ENCODE peak calls at places on chromosome 9, in ten cellular contexts. L, W, Z, V, G, N, X, Y, A and F are unnamed samples.

GRCh38 chr9:95381243-95381642 is 63.7 kb upstream of the FANCC start:
- DNase-seq in V (no peak), G (no peak), N (no peak), X (no peak), Z (no peak), W (no peak), A (no peak), Y (peak; percentile 48), L (no peak), F (no peak)

GRCh38 chr9:97803167-97804058 is 49.6 kb upstream of the FOXE1 start:
- DNase-seq in N (peak; percentile 85), X (no peak), A (peak; percentile 90), W (peak; percentile 86), L (peak; percentile 84), V (peak; percentile 94), G (peak; percentile 79), Y (peak; percentile 25), Z (peak; percentile 75), F (peak; percentile 77)

GRCh38 chr9:4970970-4971641 is 14.0 kb upstream of the JAK2 start:
- DNase-seq in N (no peak), W (no peak), Y (no peak), Z (no peak), A (no peak), G (no peak), V (no peak), X (peak; percentile 8), L (no peak), F (no peak)

GRCh38 chr9:79428422-79428821 is 143.3 kb upstream of the TLE4 start:
- DNase-seq in Y (no peak), X (no peak), W (no peak), N (no peak), Z (no peak), A (no peak), G (no peak), V (no peak), L (no peak), F (no peak)

GRCh38 chr9:77999231-77999631 is 32.4 kb downstream of the GNAQ start:
- DNase-seq in L (no peak), N (no peak), V (no peak), A (no peak), X (no peak), Z (no peak), G (no peak), Y (peak; percentile 35), W (no peak), F (no peak)

GRCh38 chr9:36543916-36544315 is 28.8 kb upstream of the MELK start:
- DNase-seq in W (no peak), V (no peak), L (peak; percentile 64), Y (no peak), Z (no peak), X (no peak), N (no peak), G (no peak), A (no peak), F (no peak)

GRCh38 chr9:112119225-112120045 is 55.7 kb downstream of the SUSD1 start:
- DNase-seq in Z (no peak), A (peak; percentile 65), G (no peak), W (no peak), N (peak; percentile 86), X (no peak), V (no peak), Y (peak; percentile 45), L (no peak), F (no peak)

GRCh38 chr9:133991211-133991921 is 758 bp downstream of the VAV2 start:
- DNase-seq in G (no peak), Z (peak; percentile 43), Y (no peak), X (no peak), V (peak; percentile 51), N (peak; percentile 49), W (no peak), A (no peak), L (peak; percentile 56), F (no peak)

GRCh38 chr9:71685394-71685793 is 82.9 kb downstream of the CEMIP2 start:
- DNase-seq in W (no peak), X (peak; percentile 42), V (no peak), G (no peak), Z (no peak), N (no peak), L (no peak), Y (peak; percentile 10), A (no peak), F (peak; percentile 15)

GRCh38 chr9:32928145-32928763 is 73.2 kb downstream of the APTX start:
- DNase-seq in A (no peak), Y (peak; percentile 9), Z (no peak), N (no peak), G (no peak), V (no peak), W (no peak), X (no peak), L (no peak), F (no peak)

GRCh38 chr9:125255781-125256391 is 5.7 kb upstream of the GAPVD1 start:
- DNase-seq in Y (no peak), W (no peak), G (no peak), N (no peak), A (no peak), X (no peak), V (no peak), Z (no peak), L (no peak), F (no peak)

DNA sequence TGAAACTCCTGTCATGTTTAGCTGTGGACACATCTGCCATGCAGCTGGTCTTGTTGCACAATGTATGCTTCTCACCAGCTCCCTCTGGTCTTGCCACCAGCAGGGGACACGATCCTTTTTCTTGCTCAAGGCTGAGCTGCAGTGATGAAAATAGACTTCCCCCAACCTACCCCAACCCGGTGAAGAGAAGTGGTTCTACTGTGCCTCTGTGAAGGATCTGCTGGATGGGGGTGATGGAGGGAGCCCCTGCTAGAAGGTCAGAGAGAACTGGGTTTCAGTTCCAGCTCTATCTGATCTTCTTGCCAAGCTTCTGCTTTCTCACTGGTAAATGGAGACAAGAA is 185.3 kb upstream of the KLF4 start:
- DNase-seq in Y (no peak), N (no peak), X (no peak), W (no peak), A (peak; percentile 56), Z (no peak), L (peak; percentile 53), V (peak; percentile 53), G (no peak), F (no peak)
- TF ChIP-seq CTCF in Y (no peak), N (no peak), X (no peak), W (no peak), A (no peak), Z (no peak), L (no peak), V (no peak), G (no peak), F (no peak)

GRCh38 chr9:69585571-69585970 is 86.6 kb downstream of the APBA1 start:
- DNase-seq in G (no peak), A (no peak), Y (no peak), L (no peak), V (no peak), W (no peak), X (no peak), Z (no peak), N (no peak), F (no peak)
- H3K27me3 ChIP-seq in G (peaks cover 23% of the 10 kb centered on the region), A (no peaks in the 10 kb centered on the region), Y (no peaks in the 10 kb centered on the region), L (no peaks in the 10 kb centered on the region), V (no peaks in the 10 kb centered on the region), W (no peaks in the 10 kb centered on the region), X (no peaks in the 10 kb centered on the region), Z (no peaks in the 10 kb centered on the region), N (no peaks in the 10 kb centered on the region), F (no peaks in the 10 kb centered on the region)

GRCh38 chr9:40913096-40913719 is 215.3 kb downstream of the FOXD4L6 start:
- DNase-seq in X (no peak), G (no peak), V (no peak), Y (no peak), L (no peak), W (no peak), Z (no peak), A (no peak), N (no peak), F (no peak)

GRCh38 chr9:40909821-40910220 is 218.7 kb downstream of the FOXD4L6 start:
- DNase-seq in V (no peak), G (no peak), Z (no peak), Y (no peak), X (no peak), L (no peak), N (no peak), W (peak; percentile 29), A (no peak), F (no peak)

GRCh38 chr9:40913928-40914673 is 214.4 kb downstream of the FOXD4L6 start:
- DNase-seq in Z (no peak), N (no peak), V (no peak), L (no peak), W (peak; percentile 38), G (peak; percentile 9), A (no peak), X (no peak), Y (no peak), F (no peak)

GRCh38 chr9:40914772-40915659 is 213.5 kb downstream of the FOXD4L6 start:
- DNase-seq in A (no peak), G (peak; percentile 10), Z (no peak), X (no peak), W (peak; percentile 23), Y (no peak), V (no peak), L (no peak), N (no peak), F (no peak)

DNA sequence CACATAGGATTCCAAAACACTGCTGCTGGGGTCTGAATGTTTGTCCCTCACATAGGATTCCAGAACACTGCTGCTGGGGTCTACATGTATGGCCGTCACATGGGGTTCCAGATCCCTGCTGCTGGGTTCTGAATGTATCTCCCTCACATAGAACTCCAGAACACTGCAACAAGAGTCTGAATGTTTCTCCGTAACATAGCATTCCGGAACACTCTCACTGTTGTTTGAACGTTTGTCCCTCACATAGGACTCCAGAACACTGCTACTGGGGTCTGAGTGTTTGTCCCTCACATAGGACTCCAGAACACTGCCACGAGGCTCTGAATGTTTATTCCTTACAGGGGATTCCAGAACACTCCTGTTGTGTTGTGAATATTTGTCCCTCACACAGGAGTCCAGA is 216.8 kb downstream of the FOXD4L6 start:
- DNase-seq in G (no peak), X (no peak), Y (no peak), A (no peak), N (no peak), Z (no peak), V (no peak), W (peak; percentile 21), L (no peak), F (no peak)
- H3K9me3 ChIP-seq in G (peaks cover 94% of the 10 kb centered on the region), X (peaks cover 15% of the 10 kb centered on the region), Y (peaks cover 81% of the 10 kb centered on the region), A (peaks cover 99% of the 10 kb centered on the region), N (peaks cover 16% of the 10 kb centered on the region), Z (peaks cover 100% of the 10 kb centered on the region), V (peaks cover 100% of the 10 kb centered on the region), W (peaks cover 77% of the 10 kb centered on the region), L (peaks cover 90% of the 10 kb centered on the region), F (peaks cover 91% of the 10 kb centered on the region)

GRCh38 chr9:90659626-90660364 is 17.2 kb upstream of the DIRAS2 start:
- DNase-seq in Z (no peak), A (no peak), W (no peak), N (no peak), X (no peak), Y (peak; percentile 28), G (no peak), L (no peak), V (no peak), F (no peak)

DNA sequence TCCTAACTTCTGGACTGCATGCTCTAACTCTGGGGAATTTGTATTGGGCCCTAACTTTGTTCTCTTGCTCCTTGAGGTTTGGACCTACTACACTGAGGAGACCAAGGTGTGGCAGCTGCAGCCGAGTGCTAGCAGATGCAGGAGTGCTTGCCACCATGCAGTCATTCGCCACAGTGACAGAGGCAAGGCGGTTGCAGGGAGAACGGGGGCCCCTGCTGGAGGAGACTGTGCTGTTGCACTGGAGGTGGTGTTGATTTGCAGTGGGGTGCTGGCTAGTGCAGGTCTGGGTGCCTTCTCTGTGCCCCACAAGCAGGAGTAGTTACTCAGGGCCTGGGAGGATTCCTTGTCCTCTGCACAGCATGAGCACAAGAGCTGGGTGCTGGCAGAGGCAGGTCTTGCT is 22.4 kb upstream of the DIRAS2 start:
- DNase-seq in Z (no peak), W (no peak), V (no peak), A (no peak), G (peak; percentile 70), X (no peak), Y (no peak), L (no peak), N (no peak), F (no peak)
- TF ChIP-seq CTCF in Z (no peak), W (no peak), V (no peak), A (no peak), G (peak; percentile 64), X (no peak), Y (no peak), L (no peak), N (no peak), F (no peak)